ENCODE peak calls at places on chromosome 14, in six cellular contexts. One of them, this sample, is unnamed.

GRCh38 chr14:58607571-58608317 is 30.0 kb upstream of the DACT1 start:
- ATAC-seq in GM12878: no peak
- ATAC-seq in HepG2: no peak
- ATAC-seq in K562: no peak
- ATAC-seq in upper lobe of left lung: no peak
- ATAC-seq in A549: no peak
- ATAC-seq in this sample: no peak

GRCh38 chr14:92633274-92633616 is 115.2 kb downstream of the LGMN start:
- ATAC-seq in A549: peak; percentile 35
- ATAC-seq in K562: no peak
- ATAC-seq in GM12878: peak; percentile 51
- ATAC-seq in HepG2: no peak
- ATAC-seq in upper lobe of left lung: peak; percentile 38
- ATAC-seq in this sample: peak; percentile 66

GRCh38 chr14:100145682-100146464 is 13.6 kb downstream of the DEGS2 start:
- ATAC-seq in K562: no peak
- ATAC-seq in A549: no peak
- ATAC-seq in GM12878: peak; percentile 7
- ATAC-seq in upper lobe of left lung: no peak
- ATAC-seq in HepG2: peak; percentile 7
- ATAC-seq in this sample: no peak

GRCh38 chr14:28057286-28058011 is 709.1 kb upstream of the FOXG1 start:
- ATAC-seq in K562: no peak
- ATAC-seq in A549: no peak
- ATAC-seq in GM12878: no peak
- ATAC-seq in HepG2: peak; percentile 55
- ATAC-seq in upper lobe of left lung: no peak
- ATAC-seq in this sample: no peak

GRCh38 chr14:31124197-31124596 is 83.4 kb downstream of the HECTD1 start:
- ATAC-seq in GM12878: no peak
- ATAC-seq in K562: no peak
- ATAC-seq in upper lobe of left lung: no peak
- ATAC-seq in HepG2: no peak
- ATAC-seq in A549: no peak
- ATAC-seq in this sample: no peak

GRCh38 chr14:55568618-55569017 is 11.4 kb upstream of the KTN1 start:
- ATAC-seq in K562: no peak
- ATAC-seq in A549: no peak
- ATAC-seq in HepG2: no peak
- ATAC-seq in GM12878: no peak
- ATAC-seq in upper lobe of left lung: no peak
- ATAC-seq in this sample: no peak

GRCh38 chr14:30958555-30959407 is 66.7 kb upstream of the AP4S1 start:
- ATAC-seq in HepG2: peak; percentile 27
- ATAC-seq in GM12878: peak; percentile 69
- ATAC-seq in upper lobe of left lung: no peak
- ATAC-seq in A549: no peak
- ATAC-seq in K562: no peak
- ATAC-seq in this sample: no peak

GRCh38 chr14:27056586-27056985 is 458.8 kb upstream of the NOVA1 start:
- ATAC-seq in upper lobe of left lung: no peak
- ATAC-seq in HepG2: no peak
- ATAC-seq in K562: no peak
- ATAC-seq in A549: no peak
- ATAC-seq in GM12878: no peak
- ATAC-seq in this sample: no peak

GRCh38 chr14:49895480-49895879 is 2.6 kb downstream of the ARF6 start:
- ATAC-seq in K562: peak; percentile 6
- ATAC-seq in upper lobe of left lung: no peak
- ATAC-seq in A549: no peak
- ATAC-seq in HepG2: no peak
- ATAC-seq in GM12878: no peak
- ATAC-seq in this sample: no peak

GRCh38 chr14:21299562-21300130 is 19.8 kb downstream of the RPGRIP1 start:
- ATAC-seq in GM12878: no peak
- ATAC-seq in upper lobe of left lung: no peak
- ATAC-seq in HepG2: no peak
- ATAC-seq in K562: peak; percentile 80
- ATAC-seq in A549: no peak
- ATAC-seq in this sample: no peak

GRCh38 chr14:72869407-72870329 is 24.2 kb downstream of the DPF3 start:
- ATAC-seq in K562: peak; percentile 83
- ATAC-seq in GM12878: no peak
- ATAC-seq in HepG2: no peak
- ATAC-seq in A549: no peak
- ATAC-seq in upper lobe of left lung: no peak
- ATAC-seq in this sample: no peak

GRCh38 chr14:59564356-59564755 is 12.3 kb downstream of the CCDC175 start:
- ATAC-seq in GM12878: no peak
- ATAC-seq in K562: no peak
- ATAC-seq in A549: no peak
- ATAC-seq in upper lobe of left lung: no peak
- ATAC-seq in HepG2: no peak
- ATAC-seq in this sample: no peak

GRCh38 chr14:32998433-32998832 is 59.8 kb downstream of the NPAS3 start:
- ATAC-seq in GM12878: no peak
- ATAC-seq in HepG2: no peak
- ATAC-seq in A549: no peak
- ATAC-seq in upper lobe of left lung: no peak
- ATAC-seq in K562: no peak
- ATAC-seq in this sample: no peak

GRCh38 chr14:99808515-99808914 is 15.3 kb downstream of the EML1 start:
- ATAC-seq in HepG2: no peak
- ATAC-seq in GM12878: no peak
- ATAC-seq in K562: no peak
- ATAC-seq in upper lobe of left lung: no peak
- ATAC-seq in A549: no peak
- ATAC-seq in this sample: peak; percentile 20

GRCh38 chr14:34474187-34474679 is 12.2 kb upstream of the SPTSSA start:
- ATAC-seq in upper lobe of left lung: no peak
- ATAC-seq in A549: no peak
- ATAC-seq in GM12878: no peak
- ATAC-seq in HepG2: no peak
- ATAC-seq in K562: no peak
- ATAC-seq in this sample: no peak

GRCh38 chr14:101559624-101560533 is 1.4 kb upstream of the DIO3 start:
- ATAC-seq in HepG2: peak; percentile 68
- ATAC-seq in K562: no peak
- ATAC-seq in A549: no peak
- ATAC-seq in upper lobe of left lung: no peak
- ATAC-seq in GM12878: no peak
- ATAC-seq in this sample: peak; percentile 76

GRCh38 chr14:98138666-98139065 is 1133.3 kb downstream of the BCL11B start:
- ATAC-seq in HepG2: no peak
- ATAC-seq in K562: no peak
- ATAC-seq in GM12878: peak; percentile 72
- ATAC-seq in A549: peak; percentile 78
- ATAC-seq in upper lobe of left lung: no peak
- ATAC-seq in this sample: no peak

GRCh38 chr14:22657861-22658260 is 13.7 kb upstream of the OR6J1 start:
- ATAC-seq in upper lobe of left lung: no peak
- ATAC-seq in A549: peak; percentile 46
- ATAC-seq in K562: peak; percentile 83
- ATAC-seq in GM12878: peak; percentile 63
- ATAC-seq in HepG2: no peak
- ATAC-seq in this sample: no peak

GRCh38 chr14:55131782-55132181 is 2.7 kb downstream of the LGALS3 start:
- ATAC-seq in upper lobe of left lung: peak; percentile 41
- ATAC-seq in K562: peak; percentile 69
- ATAC-seq in A549: no peak
- ATAC-seq in GM12878: peak; percentile 13
- ATAC-seq in HepG2: no peak
- ATAC-seq in this sample: no peak

GRCh38 chr14:56135001-56135400 is 16.8 kb downstream of the PELI2 start:
- ATAC-seq in upper lobe of left lung: no peak
- ATAC-seq in A549: no peak
- ATAC-seq in K562: no peak
- ATAC-seq in GM12878: no peak
- ATAC-seq in HepG2: peak; percentile 46
- ATAC-seq in this sample: no peak

GRCh38 chr14:54348923-54349615 is 47.7 kb upstream of the CDKN3 start:
- ATAC-seq in K562: no peak
- ATAC-seq in GM12878: no peak
- ATAC-seq in HepG2: no peak
- ATAC-seq in A549: no peak
- ATAC-seq in upper lobe of left lung: no peak
- ATAC-seq in this sample: peak; percentile 65

GRCh38 chr14:73295198-73295796 is 58.0 kb downstream of the PAPLN start:
- ATAC-seq in GM12878: peak; percentile 23
- ATAC-seq in K562: peak; percentile 67
- ATAC-seq in A549: peak; percentile 71
- ATAC-seq in HepG2: no peak
- ATAC-seq in upper lobe of left lung: no peak
- ATAC-seq in this sample: no peak

GRCh38 chr14:54699087-54699530 is 132.2 kb downstream of the SAMD4A start:
- ATAC-seq in GM12878: no peak
- ATAC-seq in HepG2: no peak
- ATAC-seq in upper lobe of left lung: peak; percentile 84
- ATAC-seq in A549: peak; percentile 20
- ATAC-seq in K562: no peak
- ATAC-seq in this sample: peak; percentile 76

GRCh38 chr14:37122288-37122687 is 50.1 kb downstream of the SLC25A21 start:
- ATAC-seq in A549: peak; percentile 90
- ATAC-seq in upper lobe of left lung: peak; percentile 80
- ATAC-seq in K562: peak; percentile 62
- ATAC-seq in HepG2: peak; percentile 70
- ATAC-seq in GM12878: no peak
- ATAC-seq in this sample: no peak

GRCh38 chr14:103731916-103732867 is 16.6 kb downstream of the ZFYVE21 start:
- ATAC-seq in K562: no peak
- ATAC-seq in upper lobe of left lung: no peak
- ATAC-seq in A549: no peak
- ATAC-seq in GM12878: no peak
- ATAC-seq in HepG2: no peak
- ATAC-seq in this sample: no peak

DNA sequence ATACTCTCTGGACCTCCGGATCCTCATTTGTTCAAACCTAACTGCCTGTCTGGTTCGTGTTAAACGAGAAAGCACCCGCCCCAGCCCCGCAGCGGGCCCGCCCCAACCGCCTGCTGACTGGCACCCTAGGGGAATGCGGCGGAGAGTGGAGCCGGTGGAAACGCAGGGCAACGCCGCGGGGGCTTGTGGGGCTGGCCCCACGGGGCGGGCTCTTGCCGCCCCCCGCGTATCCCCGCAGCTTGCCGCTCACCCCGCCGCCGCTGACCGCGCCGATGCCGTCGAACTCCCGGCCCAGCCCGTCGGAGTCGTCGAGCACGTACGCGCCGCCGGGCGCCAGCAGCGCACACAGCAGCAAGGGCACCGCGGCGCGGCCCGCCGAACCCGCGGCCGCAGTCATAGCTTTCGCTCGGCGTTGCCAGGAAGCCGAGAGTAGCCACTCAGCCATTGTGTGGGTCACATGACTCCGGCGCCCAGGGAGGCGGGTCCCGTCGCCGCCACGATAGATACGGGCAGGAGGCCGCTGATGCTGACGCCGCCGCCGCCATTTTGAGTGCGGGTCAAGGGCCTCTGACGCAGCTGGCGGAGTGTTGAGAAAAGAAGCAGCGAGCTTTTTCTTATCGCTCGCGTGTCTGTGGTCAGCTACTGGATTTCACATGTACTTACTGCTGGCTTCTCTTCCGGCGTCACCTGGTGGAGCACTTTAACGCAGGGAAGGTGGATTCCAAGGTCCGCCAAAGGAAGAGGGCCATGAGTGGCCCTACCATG is at the start of gene GALC:
- ATAC-seq in A549: peak; percentile 98
- ATAC-seq in HepG2: no peak
- ATAC-seq in K562: peak; percentile 93
- ATAC-seq in GM12878: peak; percentile 82
- ATAC-seq in upper lobe of left lung: peak; percentile 92
- ATAC-seq in this sample: peak; percentile 97
- TF ChIP-seq EP300 in A549: no peak
- TF ChIP-seq EP300 in HepG2: no peak
- TF ChIP-seq EP300 in K562: peak; percentile 33
- TF ChIP-seq EP300 in GM12878: peak; percentile 73
- TF ChIP-seq EP300 in upper lobe of left lung: no peak
- TF ChIP-seq EP300 in this sample: no peak

GRCh38 chr14:95534299-95535225 is at the start of gene GLRX5:
- ATAC-seq in HepG2: peak; percentile 93
- ATAC-seq in upper lobe of left lung: peak; percentile 99
- ATAC-seq in GM12878: peak; percentile 92
- ATAC-seq in A549: peak; percentile 98
- ATAC-seq in K562: peak; percentile 87
- ATAC-seq in this sample: peak; percentile 99
- TF ChIP-seq EP300 in HepG2: peak; percentile 13
- TF ChIP-seq EP300 in upper lobe of left lung: no peak
- TF ChIP-seq EP300 in GM12878: no peak
- TF ChIP-seq EP300 in A549: no peak
- TF ChIP-seq EP300 in K562: no peak
- TF ChIP-seq EP300 in this sample: no peak

DNA sequence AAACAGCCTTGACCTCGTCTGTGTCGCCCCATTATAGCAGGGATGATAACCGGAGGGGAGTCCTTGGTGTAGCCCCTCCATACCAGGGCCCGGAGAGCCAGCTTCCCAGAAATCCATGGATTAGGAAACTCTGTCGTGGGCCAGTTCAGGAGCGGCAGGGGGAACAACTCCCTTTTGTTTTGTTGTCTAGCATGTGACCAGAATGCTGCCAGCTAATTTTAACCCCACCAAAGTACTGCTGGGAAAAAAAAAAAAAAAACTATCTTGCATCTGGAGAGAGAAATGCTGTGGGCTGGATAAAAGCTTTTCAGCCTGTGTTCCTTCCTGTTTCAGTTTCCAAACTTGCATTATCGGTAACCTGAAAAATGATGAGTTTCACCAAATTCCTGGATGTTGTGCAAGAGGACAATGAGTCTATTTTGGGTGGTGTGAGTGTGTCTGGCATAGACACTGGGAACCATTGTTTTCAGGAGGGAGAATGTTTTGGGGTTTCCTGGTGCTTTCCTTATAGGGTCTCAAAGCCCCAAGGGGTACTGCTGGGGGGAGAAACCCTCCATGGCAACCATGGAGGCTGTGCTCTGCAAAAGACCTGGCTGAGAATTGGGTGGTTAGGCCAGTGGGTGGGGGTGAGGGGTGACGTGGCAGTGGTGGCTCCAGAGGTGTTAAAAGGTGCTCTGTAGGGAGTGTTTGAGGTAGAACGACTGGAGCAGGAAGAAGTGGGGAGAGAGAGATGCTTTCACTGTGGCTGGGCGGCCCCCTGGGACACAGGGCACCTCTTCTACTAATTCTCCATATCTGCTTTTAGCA is 14.9 kb upstream of the IRF2BPL start:
- ATAC-seq in K562: no peak
- ATAC-seq in upper lobe of left lung: no peak
- ATAC-seq in A549: no peak
- ATAC-seq in HepG2: peak; percentile 2
- ATAC-seq in GM12878: peak; percentile 54
- ATAC-seq in this sample: peak; percentile 33
- TF ChIP-seq EP300 in K562: peak; percentile 74
- TF ChIP-seq EP300 in upper lobe of left lung: peak; percentile 81
- TF ChIP-seq EP300 in A549: no peak
- TF ChIP-seq EP300 in HepG2: peak; percentile 70
- TF ChIP-seq EP300 in GM12878: peak; percentile 57
- TF ChIP-seq EP300 in this sample: no peak

GRCh38 chr14:25007832-25008231 is 42.1 kb downstream of the STXBP6 start:
- ATAC-seq in upper lobe of left lung: no peak
- ATAC-seq in K562: no peak
- ATAC-seq in HepG2: no peak
- ATAC-seq in A549: no peak
- ATAC-seq in GM12878: no peak
- ATAC-seq in this sample: no peak
- TF ChIP-seq EP300 in upper lobe of left lung: no peak
- TF ChIP-seq EP300 in K562: no peak
- TF ChIP-seq EP300 in HepG2: no peak
- TF ChIP-seq EP300 in A549: no peak
- TF ChIP-seq EP300 in GM12878: no peak
- TF ChIP-seq EP300 in this sample: no peak